ENCODE peak calls at places on chromosome 11, in eight cellular contexts. One of them, this sample, is unnamed.
A peak's percentile ranks its signal among the peaks of the same experiment; 100 is the strongest.

GRCh38 chr11:34416088-34416487 is 22.6 kb upstream of the CAT start:
- DNase-seq in B cell: no peak
- DNase-seq in cardiac fibroblast: no peak
- DNase-seq in body of pancreas: no peak
- DNase-seq in psoas muscle: no peak
- DNase-seq in heart right ventricle: no peak
- DNase-seq in right lobe of liver: no peak
- DNase-seq in endothelial cell: no peak
- DNase-seq in this sample: no peak

GRCh38 chr11:47148903-47149535 is 27.7 kb downstream of the ARFGAP2 start:
- DNase-seq in B cell: no peak
- DNase-seq in cardiac fibroblast: peak; percentile 31
- DNase-seq in body of pancreas: peak; percentile 85
- DNase-seq in psoas muscle: no peak
- DNase-seq in heart right ventricle: no peak
- DNase-seq in right lobe of liver: no peak
- DNase-seq in endothelial cell: no peak
- DNase-seq in this sample: no peak

GRCh38 chr11:93133710-93134109 is 64.1 kb downstream of the SLC36A4 start:
- DNase-seq in B cell: no peak
- DNase-seq in cardiac fibroblast: peak; percentile 48
- DNase-seq in body of pancreas: no peak
- DNase-seq in psoas muscle: no peak
- DNase-seq in heart right ventricle: no peak
- DNase-seq in right lobe of liver: no peak
- DNase-seq in endothelial cell: no peak
- DNase-seq in this sample: no peak

GRCh38 chr11:18772211-18772610 is 19.4 kb downstream of the PTPN5 start:
- DNase-seq in B cell: no peak
- DNase-seq in cardiac fibroblast: peak; percentile 14
- DNase-seq in body of pancreas: no peak
- DNase-seq in psoas muscle: no peak
- DNase-seq in heart right ventricle: no peak
- DNase-seq in right lobe of liver: no peak
- DNase-seq in endothelial cell: no peak
- DNase-seq in this sample: no peak

GRCh38 chr11:17972987-17973386 is 39.9 kb downstream of the SERGEF start:
- DNase-seq in B cell: no peak
- DNase-seq in cardiac fibroblast: peak; percentile 88
- DNase-seq in body of pancreas: no peak
- DNase-seq in psoas muscle: peak; percentile 64
- DNase-seq in heart right ventricle: peak; percentile 23
- DNase-seq in right lobe of liver: no peak
- DNase-seq in endothelial cell: peak; percentile 67
- DNase-seq in this sample: no peak

GRCh38 chr11:83140691-83141455 is 16.1 kb upstream of the PCF11 start:
- DNase-seq in B cell: peak; percentile 36
- DNase-seq in cardiac fibroblast: no peak
- DNase-seq in body of pancreas: no peak
- DNase-seq in psoas muscle: no peak
- DNase-seq in heart right ventricle: no peak
- DNase-seq in right lobe of liver: no peak
- DNase-seq in endothelial cell: no peak
- DNase-seq in this sample: peak; percentile 28

GRCh38 chr11:11451501-11452005 is 98.5 kb upstream of the CSNK2A3 start:
- DNase-seq in B cell: no peak
- DNase-seq in cardiac fibroblast: no peak
- DNase-seq in body of pancreas: no peak
- DNase-seq in psoas muscle: no peak
- DNase-seq in heart right ventricle: no peak
- DNase-seq in right lobe of liver: peak; percentile 71
- DNase-seq in endothelial cell: no peak
- DNase-seq in this sample: peak; percentile 71

GRCh38 chr11:121446752-121447156 is 5.4 kb upstream of the SORL1 start:
- DNase-seq in B cell: no peak
- DNase-seq in cardiac fibroblast: no peak
- DNase-seq in body of pancreas: no peak
- DNase-seq in psoas muscle: no peak
- DNase-seq in heart right ventricle: no peak
- DNase-seq in right lobe of liver: no peak
- DNase-seq in endothelial cell: no peak
- DNase-seq in this sample: peak; percentile 31

GRCh38 chr11:1099519-1100355 is 25.1 kb downstream of the MUC2 start:
- DNase-seq in B cell: no peak
- DNase-seq in cardiac fibroblast: no peak
- DNase-seq in body of pancreas: no peak
- DNase-seq in psoas muscle: peak; percentile 12
- DNase-seq in heart right ventricle: no peak
- DNase-seq in right lobe of liver: no peak
- DNase-seq in endothelial cell: no peak
- DNase-seq in this sample: no peak

GRCh38 chr11:33211588-33211987 is 45.6 kb upstream of the HIPK3 start:
- DNase-seq in B cell: no peak
- DNase-seq in cardiac fibroblast: peak; percentile 73
- DNase-seq in body of pancreas: no peak
- DNase-seq in psoas muscle: no peak
- DNase-seq in heart right ventricle: no peak
- DNase-seq in right lobe of liver: no peak
- DNase-seq in endothelial cell: no peak
- DNase-seq in this sample: no peak

GRCh38 chr11:76861490-76861953 is 804 bp downstream of the ACER3 start:
- DNase-seq in B cell: peak; percentile 12
- DNase-seq in cardiac fibroblast: no peak
- DNase-seq in body of pancreas: no peak
- DNase-seq in psoas muscle: no peak
- DNase-seq in heart right ventricle: no peak
- DNase-seq in right lobe of liver: no peak
- DNase-seq in endothelial cell: no peak
- DNase-seq in this sample: no peak

GRCh38 chr11:6695377-6695776 is 12.2 kb upstream of the MRPL17 start:
- DNase-seq in B cell: no peak
- DNase-seq in cardiac fibroblast: peak; percentile 86
- DNase-seq in body of pancreas: no peak
- DNase-seq in psoas muscle: no peak
- DNase-seq in heart right ventricle: no peak
- DNase-seq in right lobe of liver: no peak
- DNase-seq in endothelial cell: no peak
- DNase-seq in this sample: no peak

GRCh38 chr11:43823316-43823715 is 57.3 kb upstream of the ALKBH3 start:
- DNase-seq in B cell: no peak
- DNase-seq in cardiac fibroblast: no peak
- DNase-seq in body of pancreas: no peak
- DNase-seq in psoas muscle: no peak
- DNase-seq in heart right ventricle: no peak
- DNase-seq in right lobe of liver: no peak
- DNase-seq in endothelial cell: no peak
- DNase-seq in this sample: no peak

GRCh38 chr11:44065851-44066731 is at the start of gene ACCS:
- DNase-seq in B cell: peak; percentile 96
- DNase-seq in cardiac fibroblast: peak; percentile 99
- DNase-seq in body of pancreas: peak; percentile 96
- DNase-seq in psoas muscle: peak; percentile 98
- DNase-seq in heart right ventricle: peak; percentile 96
- DNase-seq in right lobe of liver: peak; percentile 96
- DNase-seq in endothelial cell: peak; percentile 93
- DNase-seq in this sample: peak; percentile 87

GRCh38 chr11:71386232-71386631 is 62.0 kb downstream of the DHCR7 start:
- DNase-seq in B cell: no peak
- DNase-seq in cardiac fibroblast: no peak
- DNase-seq in body of pancreas: no peak
- DNase-seq in psoas muscle: no peak
- DNase-seq in heart right ventricle: no peak
- DNase-seq in right lobe of liver: no peak
- DNase-seq in endothelial cell: no peak
- DNase-seq in this sample: no peak

GRCh38 chr11:123063396-123064267 is 1.7 kb upstream of the HSPA8 start:
- DNase-seq in B cell: peak; percentile 58
- DNase-seq in cardiac fibroblast: peak; percentile 71
- DNase-seq in body of pancreas: peak; percentile 55
- DNase-seq in psoas muscle: peak; percentile 66
- DNase-seq in heart right ventricle: no peak
- DNase-seq in right lobe of liver: peak; percentile 64
- DNase-seq in endothelial cell: peak; percentile 20
- DNase-seq in this sample: no peak

GRCh38 chr11:130198964-130199363 is 39.4 kb downstream of the ST14 start:
- DNase-seq in B cell: no peak
- DNase-seq in cardiac fibroblast: no peak
- DNase-seq in body of pancreas: no peak
- DNase-seq in psoas muscle: no peak
- DNase-seq in heart right ventricle: no peak
- DNase-seq in right lobe of liver: no peak
- DNase-seq in endothelial cell: no peak
- DNase-seq in this sample: no peak
- TF ChIP-seq CTCF in B cell: no peak
- TF ChIP-seq CTCF in cardiac fibroblast: no peak
- TF ChIP-seq CTCF in body of pancreas: no peak
- TF ChIP-seq CTCF in psoas muscle: no peak
- TF ChIP-seq CTCF in heart right ventricle: no peak
- TF ChIP-seq CTCF in right lobe of liver: no peak
- TF ChIP-seq CTCF in endothelial cell: no peak
- TF ChIP-seq CTCF in this sample: no peak

GRCh38 chr11:64102005-64102738 is 63.7 kb downstream of the MACROD1 start:
- DNase-seq in B cell: no peak
- DNase-seq in cardiac fibroblast: no peak
- DNase-seq in body of pancreas: no peak
- DNase-seq in psoas muscle: peak; percentile 76
- DNase-seq in heart right ventricle: no peak
- DNase-seq in right lobe of liver: no peak
- DNase-seq in endothelial cell: no peak
- DNase-seq in this sample: no peak

GRCh38 chr11:64101461-64101860 is 64.5 kb downstream of the MACROD1 start:
- DNase-seq in B cell: no peak
- DNase-seq in cardiac fibroblast: no peak
- DNase-seq in body of pancreas: no peak
- DNase-seq in psoas muscle: no peak
- DNase-seq in heart right ventricle: no peak
- DNase-seq in right lobe of liver: no peak
- DNase-seq in endothelial cell: no peak
- DNase-seq in this sample: no peak

GRCh38 chr11:64099436-64099835 is 63.7 kb downstream of the FLRT1 start:
- DNase-seq in B cell: no peak
- DNase-seq in cardiac fibroblast: no peak
- DNase-seq in body of pancreas: no peak
- DNase-seq in psoas muscle: no peak
- DNase-seq in heart right ventricle: no peak
- DNase-seq in right lobe of liver: no peak
- DNase-seq in endothelial cell: no peak
- DNase-seq in this sample: no peak

GRCh38 chr11:64100782-64101358 is 65.0 kb downstream of the MACROD1 start:
- DNase-seq in B cell: no peak
- DNase-seq in cardiac fibroblast: no peak
- DNase-seq in body of pancreas: no peak
- DNase-seq in psoas muscle: no peak
- DNase-seq in heart right ventricle: no peak
- DNase-seq in right lobe of liver: no peak
- DNase-seq in endothelial cell: no peak
- DNase-seq in this sample: no peak

DNA sequence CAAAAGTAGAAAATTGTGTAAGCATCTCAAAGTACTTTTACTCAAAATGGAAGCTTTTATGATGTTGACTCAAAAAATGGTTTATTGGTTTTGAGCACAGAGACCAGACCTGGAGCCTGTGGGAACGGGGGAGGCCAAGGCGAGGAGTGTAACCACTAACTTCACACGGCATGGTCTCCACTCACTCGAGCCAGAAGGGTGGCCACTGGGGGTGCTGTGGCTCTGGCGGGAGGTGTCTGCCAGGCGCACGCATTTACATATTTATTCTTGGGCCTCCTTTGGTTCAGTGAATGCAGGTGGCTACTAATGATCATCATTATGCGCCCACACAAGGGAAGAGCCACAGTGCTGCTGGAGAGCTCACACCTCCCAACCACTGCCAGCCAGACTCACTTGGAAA is 64.6 kb downstream of the FLRT1 start:
- DNase-seq in B cell: no peak
- DNase-seq in cardiac fibroblast: no peak
- DNase-seq in body of pancreas: no peak
- DNase-seq in psoas muscle: no peak
- DNase-seq in heart right ventricle: no peak
- DNase-seq in right lobe of liver: no peak
- DNase-seq in endothelial cell: no peak
- DNase-seq in this sample: peak; percentile 72
- TF ChIP-seq CTCF in B cell: no peak
- TF ChIP-seq CTCF in cardiac fibroblast: no peak
- TF ChIP-seq CTCF in body of pancreas: no peak
- TF ChIP-seq CTCF in psoas muscle: no peak
- TF ChIP-seq CTCF in heart right ventricle: no peak
- TF ChIP-seq CTCF in right lobe of liver: no peak
- TF ChIP-seq CTCF in endothelial cell: no peak
- TF ChIP-seq CTCF in this sample: peak; percentile 43

GRCh38 chr11:65391007-65391406 is 4.6 kb downstream of the FRMD8 start:
- DNase-seq in B cell: no peak
- DNase-seq in cardiac fibroblast: peak; percentile 42
- DNase-seq in body of pancreas: no peak
- DNase-seq in psoas muscle: no peak
- DNase-seq in heart right ventricle: peak; percentile 53
- DNase-seq in right lobe of liver: peak; percentile 54
- DNase-seq in endothelial cell: peak; percentile 48
- DNase-seq in this sample: no peak
- TF ChIP-seq CTCF in B cell: no peak
- TF ChIP-seq CTCF in cardiac fibroblast: peak; percentile 9
- TF ChIP-seq CTCF in body of pancreas: no peak
- TF ChIP-seq CTCF in psoas muscle: no peak
- TF ChIP-seq CTCF in heart right ventricle: peak; percentile 21
- TF ChIP-seq CTCF in right lobe of liver: no peak
- TF ChIP-seq CTCF in endothelial cell: no peak
- TF ChIP-seq CTCF in this sample: no peak

DNA sequence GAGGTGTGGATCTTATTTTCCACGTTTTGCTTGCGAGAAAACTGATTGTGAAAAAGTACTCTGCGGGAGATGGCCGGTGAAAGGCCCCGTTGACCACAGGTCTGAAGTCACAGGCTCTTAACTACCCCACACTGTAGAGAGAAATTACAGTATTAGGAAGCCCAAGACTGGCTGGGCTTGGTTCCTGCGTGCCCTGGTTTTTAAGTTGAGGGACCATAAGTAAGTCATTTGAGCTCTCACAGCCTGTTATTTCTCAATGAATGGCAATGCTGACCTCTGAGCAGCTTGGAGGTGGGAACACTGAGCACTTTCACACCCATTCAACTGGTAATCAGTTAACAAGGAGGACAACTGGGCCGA is 444 bp upstream of the RAB38 start:
- DNase-seq in B cell: no peak
- DNase-seq in cardiac fibroblast: no peak
- DNase-seq in body of pancreas: peak; percentile 12
- DNase-seq in psoas muscle: no peak
- DNase-seq in heart right ventricle: no peak
- DNase-seq in right lobe of liver: no peak
- DNase-seq in endothelial cell: no peak
- DNase-seq in this sample: no peak
- TF ChIP-seq CTCF in B cell: no peak
- TF ChIP-seq CTCF in cardiac fibroblast: no peak
- TF ChIP-seq CTCF in body of pancreas: no peak
- TF ChIP-seq CTCF in psoas muscle: no peak
- TF ChIP-seq CTCF in heart right ventricle: no peak
- TF ChIP-seq CTCF in right lobe of liver: no peak
- TF ChIP-seq CTCF in endothelial cell: no peak
- TF ChIP-seq CTCF in this sample: no peak